ENCODE peak calls at places on chromosomes 3 and 15, in seven cellular contexts. O is pancreas; X is body of pancreas; K is CD8-positive, alpha-beta T cell; R is tibial artery; N is colonic mucosa; B is sigmoid colon. Z is an unnamed sample.

GRCh38 chr3:128318275-128318920 is 148.3 kb downstream of the DNAJB8 start:
- DNase-seq in R (no peak), K (no peak), X (no peak), O (peak; percentile 46), B (peak; percentile 33), N (no peak), Z (peak; percentile 44)

GRCh38 chr15:77083381-77084160 is 12.7 kb upstream of the TSPAN3 start:
- DNase-seq in O (peak; percentile 80), N (peak; percentile 93), K (peak; percentile 42), R (peak; percentile 93), X (peak; percentile 93), B (peak; percentile 82), Z (peak; percentile 33)

GRCh38 chr3:58646503-58646902 is 20.1 kb downstream of the FAM3D start:
- DNase-seq in R (no peak), N (no peak), O (no peak), X (no peak), K (no peak), B (no peak), Z (no peak)

GRCh38 chr3:63656791-63657190 is 4.3 kb downstream of the SNTN start:
- DNase-seq in R (no peak), N (no peak), B (no peak), O (no peak), K (no peak), X (no peak), Z (no peak)

GRCh38 chr3:59573911-59574310 is 524.1 kb upstream of the CFAP20DC start:
- DNase-seq in O (no peak), R (no peak), X (peak; percentile 21), B (peak; percentile 74), N (peak; percentile 22), K (no peak), Z (no peak)

GRCh38 chr3:42175841-42176240 is 84.7 kb downstream of the TRAK1 start:
- DNase-seq in O (no peak), X (no peak), K (no peak), N (no peak), B (no peak), R (no peak), Z (no peak)

GRCh38 chr15:84793431-84793830 is 23.7 kb upstream of the ALPK3 start:
- DNase-seq in R (no peak), K (no peak), B (no peak), X (no peak), N (no peak), O (no peak), Z (no peak)

GRCh38 chr15:75203908-75204263 is 2.2 kb downstream of the C15orf39 start:
- DNase-seq in B (no peak), R (no peak), K (no peak), N (no peak), X (no peak), O (no peak), Z (no peak)

GRCh38 chr3:45252833-45253232 is 26.7 kb upstream of the TMEM158 start:
- DNase-seq in B (no peak), N (no peak), K (no peak), R (no peak), O (no peak), X (no peak), Z (no peak)

GRCh38 chr3:149592758-149593240 is 65.0 kb downstream of the WWTR1 start:
- DNase-seq in B (no peak), R (no peak), N (no peak), X (no peak), K (no peak), O (no peak), Z (no peak)

GRCh38 chr15:42727740-42728355 is 9.1 kb downstream of the CDAN1 start:
- DNase-seq in X (no peak), R (no peak), K (no peak), O (no peak), N (no peak), B (no peak), Z (no peak)

GRCh38 chr15:40511472-40512133 is 40.8 kb downstream of the CHST14 start:
- DNase-seq in R (peak; percentile 69), B (peak; percentile 81), O (peak; percentile 88), K (no peak), X (peak; percentile 89), N (peak; percentile 88), Z (no peak)

GRCh38 chr3:11619946-11620652 is 23.6 kb downstream of the VGLL4 start:
- DNase-seq in B (no peak), O (no peak), R (no peak), N (no peak), K (no peak), X (peak; percentile 39), Z (no peak)

DNA sequence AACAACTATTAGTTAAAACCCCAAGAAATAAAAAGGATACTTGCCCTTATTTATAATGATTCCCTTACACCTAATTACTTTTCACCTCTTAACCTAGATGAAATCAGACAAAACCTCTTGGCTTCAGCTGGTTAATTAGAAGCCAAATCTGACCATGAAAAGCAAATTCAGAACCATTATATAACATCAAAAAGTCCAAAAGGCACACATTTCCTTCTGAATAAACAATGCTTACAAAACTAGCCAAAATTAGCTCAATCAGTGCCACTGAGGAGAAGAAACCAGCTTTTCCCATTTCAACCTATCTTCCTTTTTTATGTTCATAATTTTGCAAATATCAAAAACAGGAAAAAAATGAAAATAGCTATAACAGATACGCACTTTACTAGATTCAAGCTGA is 3.2 kb downstream of the EHHADH start:
- DNase-seq in N (no peak), K (no peak), R (no peak), B (no peak), O (no peak), X (no peak), Z (no peak)
- H3K4me1 ChIP-seq in N (no peaks in the 10 kb centered on the region), K (no peaks in the 10 kb centered on the region), R (peaks cover 4% of the 10 kb centered on the region), B (no peaks in the 10 kb centered on the region), O (peaks cover 8% of the 10 kb centered on the region), X (peaks cover 20% of the 10 kb centered on the region), Z (no peaks in the 10 kb centered on the region)

GRCh38 chr15:68812069-68812468 is 8.6 kb downstream of the ANP32A start:
- DNase-seq in B (no peak), O (no peak), K (no peak), N (no peak), R (no peak), X (no peak), Z (no peak)
- H3K4me1 ChIP-seq in B (no peaks in the 10 kb centered on the region), O (peaks cover 27% of the 10 kb centered on the region), K (peaks cover 74% of the 10 kb centered on the region), N (peaks cover 18% of the 10 kb centered on the region), R (peaks cover 54% of the 10 kb centered on the region), X (peaks cover 35% of the 10 kb centered on the region), Z (peaks cover 41% of the 10 kb centered on the region)

GRCh38 chr3:31188112-31188511 is 293.7 kb upstream of the GADL1 start:
- DNase-seq in N (no peak), O (no peak), X (no peak), R (peak; percentile 65), B (peak; percentile 69), K (no peak), Z (no peak)
- H3K4me1 ChIP-seq in N (no peaks in the 10 kb centered on the region), O (no peaks in the 10 kb centered on the region), X (no peaks in the 10 kb centered on the region), R (peaks cover 51% of the 10 kb centered on the region), B (no peaks in the 10 kb centered on the region), K (peaks cover 4% of the 10 kb centered on the region), Z (peaks cover 21% of the 10 kb centered on the region)

GRCh38 chr15:90782450-90782849 is 65.3 kb downstream of the BLM start:
- DNase-seq in R (no peak), K (no peak), B (no peak), N (no peak), O (no peak), X (no peak), Z (no peak)
- H3K4me1 ChIP-seq in R (no peaks in the 10 kb centered on the region), K (peaks cover 12% of the 10 kb centered on the region), B (no peaks in the 10 kb centered on the region), N (no peaks in the 10 kb centered on the region), O (no peaks in the 10 kb centered on the region), X (no peaks in the 10 kb centered on the region), Z (no peaks in the 10 kb centered on the region)

GRCh38 chr3:141257971-141258370 is 26.3 kb downstream of the PXYLP1 start:
- DNase-seq in O (no peak), N (no peak), X (no peak), R (peak; percentile 49), B (no peak), K (no peak), Z (no peak)
- H3K4me1 ChIP-seq in O (no peaks in the 10 kb centered on the region), N (no peaks in the 10 kb centered on the region), X (no peaks in the 10 kb centered on the region), R (peaks cover 21% of the 10 kb centered on the region), B (no peaks in the 10 kb centered on the region), K (peaks cover 18% of the 10 kb centered on the region), Z (peaks cover 8% of the 10 kb centered on the region)

GRCh38 chr15:64702816-64703631 is 72.4 kb downstream of the RBPMS2 start:
- DNase-seq in X (peak; percentile 97), B (peak; percentile 98), K (peak; percentile 97), R (peak; percentile 98), O (peak; percentile 100), N (peak; percentile 98), Z (peak; percentile 98)
- H3K4me1 ChIP-seq in X (peaks cover 51% of the 10 kb centered on the region), B (no peaks in the 10 kb centered on the region), K (peaks cover 47% of the 10 kb centered on the region), R (peaks cover 54% of the 10 kb centered on the region), O (peaks cover 24% of the 10 kb centered on the region), N (no peaks in the 10 kb centered on the region), Z (peaks cover 45% of the 10 kb centered on the region)